ENCODE peak calls at places on chromosomes 16 and 17, in ten cellular contexts. Q is RWPE1, M is iris pigment epithelial cell, P is lung, F is HCEC 1CT, W is sigmoid colon, C is T-cell, E is astrocyte of the cerebellum, D is BE2C, B is adipocyte. V is an unnamed sample.

GRCh38 chr17:6496636-6497441 is 52.6 kb downstream of the PIMREG start:
- DNase-seq in E (no peak), W (peak; percentile 55), M (no peak), F (no peak), Q (no peak), D (no peak), B (no peak), P (no peak), C (no peak), V (no peak)

GRCh38 chr17:49364119-49364518 is 2.1 kb upstream of the ZNF652 start:
- DNase-seq in F (no peak), B (no peak), C (no peak), D (no peak), Q (no peak), E (no peak), M (no peak), W (no peak), P (no peak), V (no peak)

GRCh38 chr17:29855686-29856085 is 74.3 kb downstream of the SSH2 start:
- DNase-seq in W (no peak), E (no peak), P (no peak), F (peak; percentile 68), B (peak; percentile 37), C (no peak), M (peak; percentile 81), Q (no peak), D (no peak), V (peak; percentile 29)

GRCh38 chr17:48608921-48609505 is 1.8 kb downstream of the HOXB7 start:
- DNase-seq in Q (no peak), E (no peak), B (no peak), W (no peak), P (no peak), D (no peak), F (no peak), M (no peak), C (no peak), V (no peak)

GRCh38 chr17:27294689-27295630 is 1.0 kb downstream of the WSB1 start:
- DNase-seq in C (peak; percentile 35), Q (peak; percentile 62), F (peak; percentile 88), P (peak; percentile 69), E (peak; percentile 74), D (peak; percentile 15), W (peak; percentile 89), B (peak; percentile 88), M (peak; percentile 87), V (peak; percentile 87)

GRCh38 chr16:31073823-31074072 is 292 bp downstream of the ZNF668 start:
- DNase-seq in F (no peak), Q (no peak), P (no peak), D (no peak), W (no peak), M (no peak), E (no peak), B (no peak), C (no peak), V (no peak)

GRCh38 chr16:71893888-71894228 is 1.5 kb upstream of the IST1 start:
- DNase-seq in P (no peak), F (no peak), Q (peak; percentile 23), D (no peak), B (no peak), M (no peak), W (no peak), C (no peak), E (no peak), V (no peak)

GRCh38 chr17:57215317-57215716 is 41.0 kb upstream of the MSI2 start:
- DNase-seq in B (peak; percentile 3), C (no peak), M (peak; percentile 67), E (no peak), D (peak; percentile 34), F (peak; percentile 74), W (no peak), Q (peak; percentile 69), P (no peak), V (peak; percentile 92)

GRCh38 chr17:78802008-78802407 is 19.9 kb upstream of the CYTH1 start:
- DNase-seq in W (no peak), B (no peak), P (no peak), C (no peak), F (no peak), Q (no peak), D (no peak), E (no peak), M (no peak), V (no peak)

GRCh38 chr16:84585886-84586285 is 32.0 kb downstream of the COTL1 start:
- DNase-seq in F (no peak), E (no peak), W (no peak), D (peak; percentile 75), M (peak; percentile 38), B (no peak), P (no peak), C (no peak), Q (peak; percentile 47), V (no peak)

GRCh38 chr17:9509236-9509813 is 66.3 kb downstream of the STX8 start:
- DNase-seq in E (no peak), M (no peak), D (no peak), F (no peak), C (no peak), P (no peak), B (no peak), W (no peak), Q (no peak), V (no peak)

GRCh38 chr17:65933290-65933689 is 258.6 kb downstream of the CEP112 start:
- DNase-seq in W (no peak), C (no peak), M (no peak), B (no peak), F (no peak), D (no peak), E (no peak), P (no peak), Q (no peak), V (no peak)

GRCh38 chr17:73255671-73256181 is 6.0 kb downstream of the CPSF4L start:
- DNase-seq in C (peak; percentile 37), D (peak; percentile 68), M (peak; percentile 28), P (no peak), F (peak; percentile 21), B (peak; percentile 70), E (no peak), Q (peak; percentile 68), W (no peak), V (peak; percentile 43)

GRCh38 chr17:64002658-64003525 is 4.7 kb downstream of the PRR29 start:
- DNase-seq in C (no peak), D (no peak), P (no peak), B (no peak), W (peak; percentile 64), M (no peak), F (no peak), Q (no peak), E (no peak), V (no peak)

GRCh38 chr16:57624044-57624688 is 4.3 kb upstream of the ADGRG1 start:
- DNase-seq in C (no peak), Q (no peak), D (no peak), P (no peak), M (peak; percentile 77), B (peak; percentile 57), F (no peak), W (no peak), E (no peak), V (peak; percentile 57)

GRCh38 chr17:3693829-3694231 is 2.1 kb downstream of the P2RX5 start:
- DNase-seq in B (no peak), M (no peak), D (no peak), Q (no peak), E (no peak), F (no peak), W (no peak), P (no peak), C (no peak), V (no peak)

GRCh38 chr16:50820225-50820624 is 78.3 kb downstream of the CYLD start:
- DNase-seq in W (no peak), C (no peak), Q (no peak), P (no peak), M (no peak), F (no peak), B (no peak), E (no peak), D (no peak), V (no peak)

GRCh38 chr16:8517280-8517679 is 73.0 kb downstream of the TMEM114 start:
- DNase-seq in E (no peak), D (no peak), M (no peak), P (no peak), W (no peak), Q (no peak), C (no peak), F (no peak), B (no peak), V (no peak)

GRCh38 chr17:77736721-77737120 is 221.8 kb upstream of the TNRC6C start:
- DNase-seq in D (no peak), M (no peak), F (no peak), W (no peak), Q (no peak), P (no peak), C (no peak), E (no peak), B (no peak), V (no peak)

GRCh38 chr16:87570938-87571867 is 31.1 kb upstream of the JPH3 start:
- DNase-seq in B (peak; percentile 49), Q (no peak), P (peak; percentile 60), F (peak; percentile 65), E (no peak), W (no peak), C (no peak), M (peak; percentile 42), D (peak; percentile 48), V (peak; percentile 28)

V was measured in MCF 10A.